ENCODE peak calls at places on chromosomes 2 and 18, in four cellular contexts. One of them, this sample, is unnamed.
A peak's percentile ranks its signal among the peaks of the same experiment; 100 is the strongest.

GRCh38 chr2:160328748-160329147 is 128.7 kb upstream of the ITGB6 start:
- DNase-seq in GM12878: no peak
- DNase-seq in GM12891: no peak
- DNase-seq in K562: no peak
- DNase-seq in this sample: no peak

GRCh38 chr18:79411614-79412526 is 16.1 kb downstream of the NFATC1 start:
- DNase-seq in GM12878: no peak
- DNase-seq in K562: no peak
- DNase-seq in GM12891: no peak
- DNase-seq in this sample: no peak

GRCh38 chr2:16115881-16116830 is 175.8 kb downstream of the MYCN start:
- DNase-seq in GM12878: no peak
- DNase-seq in GM12891: no peak
- DNase-seq in K562: no peak
- DNase-seq in this sample: no peak

GRCh38 chr2:16665746-16666452 is at the start of gene CYRIA:
- DNase-seq in K562: peak; percentile 77
- DNase-seq in GM12891: peak; percentile 28
- DNase-seq in GM12878: no peak
- DNase-seq in this sample: no peak

GRCh38 chr2:183740241-183740640 is 616.0 kb downstream of the NUP35 start:
- DNase-seq in GM12891: no peak
- DNase-seq in GM12878: no peak
- DNase-seq in K562: no peak
- DNase-seq in this sample: no peak

GRCh38 chr2:196511258-196511971 is 128.1 kb upstream of the CCDC150 start:
- DNase-seq in K562: no peak
- DNase-seq in GM12891: no peak
- DNase-seq in GM12878: no peak
- DNase-seq in this sample: no peak

GRCh38 chr18:6718255-6718654 is 11.3 kb upstream of the ARHGAP28 start:
- DNase-seq in K562: no peak
- DNase-seq in GM12891: no peak
- DNase-seq in GM12878: no peak
- DNase-seq in this sample: no peak

GRCh38 chr18:52175406-52175805 is 164.6 kb upstream of the DCC start:
- DNase-seq in GM12878: no peak
- DNase-seq in GM12891: no peak
- DNase-seq in K562: no peak
- DNase-seq in this sample: no peak

GRCh38 chr2:65056990-65057375 is 767 bp downstream of the CEP68 start:
- DNase-seq in GM12891: no peak
- DNase-seq in K562: no peak
- DNase-seq in GM12878: no peak
- DNase-seq in this sample: no peak

GRCh38 chr18:35619468-35619867 is 37.9 kb downstream of the GALNT1 start:
- DNase-seq in GM12878: no peak
- DNase-seq in GM12891: no peak
- DNase-seq in K562: no peak
- DNase-seq in this sample: no peak

GRCh38 chr2:78486565-78486964 is 538.9 kb upstream of the REG3G start:
- DNase-seq in GM12878: no peak
- DNase-seq in GM12891: no peak
- DNase-seq in K562: no peak
- DNase-seq in this sample: no peak

GRCh38 chr2:17960925-17961324 is 82.5 kb downstream of the KCNS3 start:
- DNase-seq in GM12891: no peak
- DNase-seq in GM12878: no peak
- DNase-seq in K562: no peak
- DNase-seq in this sample: no peak

GRCh38 chr18:49052891-49053644 is 102.3 kb upstream of the SMAD7 start:
- DNase-seq in K562: no peak
- DNase-seq in GM12878: no peak
- DNase-seq in GM12891: no peak
- DNase-seq in this sample: peak; percentile 93

GRCh38 chr2:115303-115702 is 69.0 kb upstream of the FAM110C start:
- DNase-seq in GM12891: no peak
- DNase-seq in GM12878: no peak
- DNase-seq in K562: no peak
- DNase-seq in this sample: no peak

GRCh38 chr2:230643576-230644291 is 68.9 kb upstream of the CAB39 start:
- DNase-seq in K562: no peak
- DNase-seq in GM12891: no peak
- DNase-seq in GM12878: no peak
- DNase-seq in this sample: peak; percentile 87

GRCh38 chr18:60552948-60553347 is 180.4 kb upstream of the MC4R start:
- DNase-seq in GM12878: no peak
- DNase-seq in K562: no peak
- DNase-seq in GM12891: no peak
- DNase-seq in this sample: no peak

GRCh38 chr2:117537030-117537429 is 277.5 kb upstream of the DDX18 start:
- DNase-seq in K562: no peak
- DNase-seq in GM12878: no peak
- DNase-seq in GM12891: no peak
- DNase-seq in this sample: no peak

DNA sequence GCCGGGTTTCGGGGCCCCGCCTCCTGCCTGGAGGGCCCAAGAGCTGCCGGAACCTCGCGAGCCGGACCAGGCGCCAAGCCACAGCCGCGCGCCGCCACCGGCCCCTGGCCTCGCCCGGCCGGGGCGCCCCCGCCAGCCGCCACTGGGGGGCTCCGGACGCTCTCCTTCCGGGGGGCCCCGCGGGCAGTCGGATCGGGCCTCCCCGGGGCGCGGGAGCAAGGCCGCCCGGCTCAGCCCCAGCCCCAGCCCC is 17.4 kb upstream of the HAAO start:
- DNase-seq in GM12878: no peak
- DNase-seq in GM12891: no peak
- DNase-seq in K562: peak; percentile 88
- DNase-seq in this sample: no peak
- TF ChIP-seq SPI1 in GM12878: no peak
- TF ChIP-seq SPI1 in GM12891: no peak
- TF ChIP-seq SPI1 in K562: no peak
- TF ChIP-seq SPI1 in this sample: no peak

GRCh38 chr2:127612111-127612822 is 33.7 kb upstream of the GPR17 start:
- DNase-seq in GM12891: no peak
- DNase-seq in K562: no peak
- DNase-seq in GM12878: no peak
- DNase-seq in this sample: no peak
- TF ChIP-seq SPI1 in GM12891: no peak
- TF ChIP-seq SPI1 in K562: no peak
- TF ChIP-seq SPI1 in GM12878: no peak
- TF ChIP-seq SPI1 in this sample: no peak

GRCh38 chr2:121611730-121612705 is 37.2 kb downstream of the CLASP1 start:
- DNase-seq in K562: no peak
- DNase-seq in GM12878: no peak
- DNase-seq in GM12891: no peak
- DNase-seq in this sample: peak; percentile 65
- TF ChIP-seq SPI1 in K562: peak; percentile 95
- TF ChIP-seq SPI1 in GM12878: peak; percentile 50
- TF ChIP-seq SPI1 in GM12891: peak; percentile 39
- TF ChIP-seq SPI1 in this sample: peak; percentile 96

GRCh38 chr18:9861157-9861556 is 24.6 kb upstream of the TXNDC2 start:
- DNase-seq in GM12878: peak; percentile 49
- DNase-seq in K562: no peak
- DNase-seq in GM12891: no peak
- DNase-seq in this sample: no peak
- TF ChIP-seq SPI1 in GM12878: no peak
- TF ChIP-seq SPI1 in K562: no peak
- TF ChIP-seq SPI1 in GM12891: no peak
- TF ChIP-seq SPI1 in this sample: no peak

DNA sequence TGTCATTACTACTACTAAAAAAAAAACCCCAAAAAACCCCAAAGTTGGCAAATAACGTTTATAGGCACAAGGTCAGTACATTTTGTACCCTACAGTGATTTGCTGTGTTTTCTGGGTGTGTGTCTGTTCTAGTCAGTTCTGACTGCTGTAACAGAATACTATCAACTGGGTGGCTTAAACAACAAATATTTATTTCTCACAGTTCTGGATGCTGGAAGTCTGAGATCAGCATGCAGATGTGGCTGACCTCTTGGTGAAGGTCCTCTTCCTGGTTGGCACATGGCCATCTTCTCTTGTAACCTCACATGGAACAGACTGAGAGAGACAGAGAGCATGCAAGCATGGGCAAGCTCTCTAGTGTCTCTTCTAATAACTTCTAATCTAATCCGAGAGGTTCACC is 103.1 kb downstream of the CERS6 start:
- DNase-seq in GM12891: no peak
- DNase-seq in GM12878: no peak
- DNase-seq in K562: no peak
- DNase-seq in this sample: no peak
- TF ChIP-seq SPI1 in GM12891: no peak
- TF ChIP-seq SPI1 in GM12878: no peak
- TF ChIP-seq SPI1 in K562: no peak
- TF ChIP-seq SPI1 in this sample: no peak

GRCh38 chr2:40274284-40274683 is 177.6 kb downstream of the SLC8A1 start:
- DNase-seq in K562: no peak
- DNase-seq in GM12878: no peak
- DNase-seq in GM12891: no peak
- DNase-seq in this sample: no peak

GRCh38 chr2:40276076-40276475 is 175.8 kb downstream of the SLC8A1 start:
- DNase-seq in GM12878: no peak
- DNase-seq in GM12891: no peak
- DNase-seq in K562: no peak
- DNase-seq in this sample: no peak

GRCh38 chr2:40273623-40274236 is 178.2 kb downstream of the SLC8A1 start:
- DNase-seq in GM12878: no peak
- DNase-seq in GM12891: no peak
- DNase-seq in K562: no peak
- DNase-seq in this sample: no peak

GRCh38 chr2:40271066-40271465 is 180.8 kb downstream of the SLC8A1 start:
- DNase-seq in GM12878: no peak
- DNase-seq in K562: no peak
- DNase-seq in GM12891: no peak
- DNase-seq in this sample: no peak
- TF ChIP-seq SPI1 in GM12878: no peak
- TF ChIP-seq SPI1 in K562: no peak
- TF ChIP-seq SPI1 in GM12891: no peak
- TF ChIP-seq SPI1 in this sample: no peak

GRCh38 chr2:238922435-238922834 is 74.5 kb downstream of the TWIST2 start:
- DNase-seq in GM12891: no peak
- DNase-seq in GM12878: no peak
- DNase-seq in K562: no peak
- DNase-seq in this sample: no peak
- TF ChIP-seq SPI1 in GM12891: no peak
- TF ChIP-seq SPI1 in GM12878: no peak
- TF ChIP-seq SPI1 in K562: no peak
- TF ChIP-seq SPI1 in this sample: no peak

This sample was measured in HL-60.